ENCODE peak calls at places on chromosomes 7 and 10, in six cellular contexts. M is H1, N is neuronal stem cell, L is IMR-90, Q is mesendoderm, D is H9. S is an unnamed sample.

GRCh38 chr10:14010083-14010551 is 320.6 kb downstream of the FRMD4A start:
- DNase-seq in D (no peak), L (peak), N (no peak), M (no peak), Q (peak), S (peak)

GRCh38 chr10:6579193-6579903 is 728 bp downstream of the PRKCQ start:
- DNase-seq in L (no peak), N (no peak), D (no peak), Q (peak), M (no peak), S (no peak)

GRCh38 chr10:90604636-90605035 is 253.2 kb downstream of the HTR7 start:
- DNase-seq in D (no peak), Q (no peak), M (no peak), L (no peak), N (no peak), S (peak)

GRCh38 chr7:154880512-154880911 is 122.4 kb downstream of the PAXIP1 start:
- DNase-seq in Q (no peak), D (no peak), N (no peak), L (no peak), M (no peak), S (no peak)

GRCh38 chr7:149729586-149729982 is 43.8 kb downstream of the ZNF467 start:
- DNase-seq in Q (no peak), N (no peak), M (no peak), D (peak), L (no peak), S (no peak)

GRCh38 chr10:3532644-3533043 is 252.4 kb downstream of the KLF6 start:
- DNase-seq in N (no peak), M (no peak), Q (no peak), L (no peak), D (no peak), S (peak)

GRCh38 chr7:1028775-1029636 is 15.3 kb upstream of the GPR146 start:
- DNase-seq in D (peak), L (peak), M (no peak), N (peak), Q (peak), S (peak)

GRCh38 chr10:43863270-43863669 is 214.6 kb upstream of the ZNF32 start:
- DNase-seq in D (no peak), M (no peak), L (no peak), N (no peak), Q (no peak), S (no peak)

GRCh38 chr7:5177060-5177459 is 13.0 kb upstream of the WIPI2 start:
- DNase-seq in L (peak), D (no peak), M (no peak), Q (no peak), N (no peak), S (no peak)

GRCh38 chr7:94223375-94224084 is 171.2 kb upstream of the COL1A2 start:
- DNase-seq in L (peak), N (peak), Q (peak), M (peak), D (peak), S (peak)

GRCh38 chr7:93574646-93575554 is at the start of gene CALCR:
- DNase-seq in N (peak), M (no peak), D (peak), Q (peak), L (no peak), S (no peak)

GRCh38 chr10:93471110-93471651 is 11.0 kb downstream of the MYOF start:
- DNase-seq in Q (peak), M (no peak), D (no peak), N (no peak), L (peak), S (peak)

GRCh38 chr10:98196985-98197384 is 62.5 kb downstream of the R3HCC1L start:
- DNase-seq in N (no peak), L (no peak), D (no peak), M (no peak), Q (no peak), S (no peak)

GRCh38 chr7:92758796-92759431 is 77.5 kb downstream of the CDK6 start:
- DNase-seq in N (no peak), Q (peak), L (no peak), M (no peak), D (no peak), S (no peak)

GRCh38 chr10:1243486-1244182 is 187.4 kb downstream of the WDR37 start:
- DNase-seq in Q (peak), L (no peak), N (no peak), M (no peak), D (peak), S (no peak)

GRCh38 chr7:100085515-100085914 is 3.3 kb upstream of the COPS6 start:
- DNase-seq in M (no peak), Q (no peak), D (no peak), L (no peak), N (no peak), S (no peak)

GRCh38 chr10:75817224-75817623 is 385.8 kb downstream of the LRMDA start:
- DNase-seq in M (no peak), N (no peak), Q (no peak), D (no peak), L (no peak), S (no peak)

GRCh38 chr7:16816820-16817219 is 12.0 kb upstream of the AGR2 start:
- DNase-seq in M (no peak), Q (no peak), L (no peak), N (no peak), D (no peak), S (no peak)

GRCh38 chr7:88401009-88401623 is 94.4 kb upstream of the STEAP4 start:
- DNase-seq in L (no peak), M (no peak), Q (peak), N (no peak), D (no peak), S (no peak)

GRCh38 chr7:96503597-96503996 is 181.7 kb upstream of the SLC25A13 start:
- DNase-seq in N (no peak), Q (no peak), D (no peak), L (no peak), M (no peak), S (no peak)

GRCh38 chr7:143408686-143409551 is at the start of gene EPHA1:
- DNase-seq in D (peak), N (no peak), Q (peak), L (no peak), M (peak), S (no peak)

GRCh38 chr7:97285348-97285747 is 167.8 kb downstream of the SDHAF3 start:
- DNase-seq in D (no peak), L (no peak), M (no peak), Q (no peak), N (no peak), S (no peak)

GRCh38 chr7:103613655-103614642 is 167.9 kb upstream of the SLC26A5 start:
- DNase-seq in N (no peak), Q (peak), L (no peak), M (no peak), D (no peak), S (no peak)

GRCh38 chr7:44693641-44694313 is 54.9 kb upstream of the ZMIZ2 start:
- DNase-seq in L (peak), Q (peak), M (no peak), N (no peak), D (no peak), S (peak)

GRCh38 chr7:55361560-55361959 is 3.6 kb upstream of the LANCL2 start:
- DNase-seq in N (no peak), L (no peak), M (no peak), D (no peak), Q (no peak), S (no peak)

GRCh38 chr10:102334106-102334505 is 61.4 kb upstream of the NFKB2 start:
- DNase-seq in M (no peak), L (peak), N (peak), D (no peak), Q (peak), S (peak)

GRCh38 chr7:142796501-142797341 is 26.0 kb downstream of the PRSS2 start:
- DNase-seq in N (no peak), D (peak), L (no peak), Q (peak), M (no peak), S (no peak)

GRCh38 chr10:93965911-93966310 is 27.8 kb upstream of the PLCE1 start:
- DNase-seq in D (no peak), N (no peak), L (no peak), Q (no peak), M (no peak), S (no peak)

GRCh38 chr10:102152545-102152890 is 329 bp downstream of the NOLC1 start:
- DNase-seq in N (no peak), L (peak), D (no peak), Q (no peak), M (no peak), S (no peak)

GRCh38 chr10:81116990-81117389 is 579.3 kb downstream of the SH2D4B start:
- DNase-seq in N (no peak), Q (no peak), D (no peak), L (no peak), M (no peak), S (no peak)

GRCh38 chr10:110237894-110238480 is 30.6 kb downstream of the MXI1 start:
- DNase-seq in L (no peak), D (no peak), Q (no peak), N (no peak), M (no peak), S (no peak)
- H2BK15ac ChIP-seq in L (no peak), D (no peak), Q (no peak), N (no peak), M (no peak), S (no peak)

DNA sequence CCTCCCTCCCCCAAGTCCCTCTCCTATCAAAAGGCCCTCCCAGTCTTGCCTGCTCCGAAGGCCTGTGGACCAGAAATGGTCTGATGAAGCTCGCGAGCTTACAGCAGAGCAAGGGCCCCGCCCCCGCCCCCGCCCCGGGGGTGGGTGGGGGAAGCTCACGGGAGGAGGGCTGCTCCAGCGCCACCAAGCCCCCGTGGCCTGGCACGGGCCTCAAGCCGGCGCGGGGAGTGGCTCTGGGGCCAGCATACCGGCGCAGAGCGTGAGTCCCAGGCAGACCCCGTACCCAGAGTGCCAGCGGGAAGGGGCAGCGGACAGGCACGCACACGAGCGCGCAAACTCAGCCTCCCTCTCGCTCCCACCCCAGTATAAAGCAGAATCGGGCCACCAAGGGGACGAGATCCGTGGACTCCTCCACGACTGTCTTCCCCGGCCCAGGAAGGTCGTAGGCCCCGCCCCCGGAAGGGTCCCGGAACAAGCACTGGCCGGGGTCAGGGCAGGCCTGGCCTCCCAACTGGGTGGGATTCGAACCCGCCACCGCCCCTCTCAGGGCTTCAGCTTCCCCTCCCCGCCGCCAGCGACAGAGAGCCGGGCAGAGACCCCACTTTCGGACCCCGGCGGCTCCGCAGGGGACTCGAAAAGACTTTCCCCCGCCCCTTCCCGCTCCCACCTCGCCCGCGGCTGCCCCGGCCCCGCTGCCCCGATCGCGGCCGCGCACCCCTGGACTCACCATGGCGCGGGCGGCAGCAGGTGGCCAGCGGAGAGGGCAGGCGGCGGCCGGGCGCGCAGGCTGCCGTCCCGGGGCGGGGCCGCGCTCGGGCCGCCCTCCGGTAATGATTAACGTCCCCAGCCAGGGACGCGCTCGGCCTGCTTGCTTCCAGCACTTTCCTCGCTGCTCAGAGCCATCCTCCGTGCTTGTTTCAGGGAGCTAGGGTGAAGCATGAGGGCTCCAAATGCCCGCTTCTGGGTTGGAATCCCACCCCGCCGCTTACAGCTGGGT is at the start of gene PCBD1:
- DNase-seq in N (peak), L (peak), Q (peak), M (no peak), D (peak), S (peak)
- H3K18ac ChIP-seq in N (peak), L (peak), Q (peak), M (peak), D (no peak), S (peak)

GRCh38 chr10:112000466-112000865 is 183.1 kb downstream of the GPAM start:
- DNase-seq in M (no peak), L (no peak), N (no peak), D (no peak), Q (no peak), S (no peak)
- H2BK15ac ChIP-seq in M (no peak), L (no peak), N (no peak), D (no peak), Q (no peak), S (no peak)

DNA sequence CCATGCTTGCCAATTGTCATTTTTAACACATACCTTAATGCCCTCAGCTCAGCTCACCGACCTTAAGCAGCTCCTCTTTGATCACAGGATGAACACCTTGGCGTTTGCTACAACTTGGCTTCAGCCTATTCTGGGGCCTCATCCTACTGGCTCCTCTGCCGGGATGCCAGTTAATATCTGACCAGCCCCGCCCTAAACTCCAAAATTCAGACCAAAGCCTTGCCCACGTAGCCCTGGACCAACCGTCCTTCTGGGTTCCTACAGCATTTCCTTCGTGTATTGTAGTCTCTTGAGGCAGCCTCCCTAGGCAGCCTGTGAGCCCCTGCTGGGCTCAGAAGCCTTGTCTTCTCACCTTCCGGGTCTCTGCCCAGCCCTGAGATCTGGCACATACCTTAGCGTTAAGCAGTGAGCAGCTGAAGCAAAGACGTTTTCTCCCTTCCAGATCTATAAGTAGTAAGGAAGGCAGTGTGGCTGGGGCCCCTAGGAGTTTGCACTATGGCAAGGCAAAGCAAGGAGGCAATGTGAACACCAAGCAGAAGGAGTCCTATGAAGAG is 836 bp downstream of the ENO4 start:
- DNase-seq in N (no peak), D (no peak), L (no peak), Q (peak), M (no peak), S (no peak)
- H3K18ac ChIP-seq in N (peak), D (no peak), L (no peak), Q (peak), M (peak), S (peak)

GRCh38 chr7:130147710-130148325 is 57.4 kb downstream of the TMEM209 start:
- DNase-seq in D (no peak), M (no peak), N (no peak), L (no peak), Q (no peak), S (no peak)
- H2BK15ac ChIP-seq in D (no peak), M (no peak), N (peak), L (no peak), Q (no peak), S (no peak)